ENCODE peak calls at places on chromosomes 13 and 19, in five cellular contexts. F, J, V, O and H are unnamed samples.

GRCh38 chr13:26971990-26972888 is 199.4 kb downstream of the USP12 start:
- DNase-seq in F (peak; percentile 34), J (peak; percentile 80), V (no peak), O (no peak), H (no peak)

GRCh38 chr13:45055198-45055901 is 65.0 kb upstream of the GTF2F2 start:
- DNase-seq in F (peak; percentile 94), J (peak; percentile 22), V (no peak), O (no peak), H (no peak)

GRCh38 chr13:79541426-79542049 is 60.6 kb downstream of the NDFIP2 start:
- DNase-seq in F (peak; percentile 42), J (peak; percentile 61), V (no peak), O (no peak), H (no peak)

GRCh38 chr19:30327331-30327730 is 44.9 kb upstream of the ZNF536 start:
- DNase-seq in F (no peak), J (no peak), V (no peak), O (no peak), H (no peak)

GRCh38 chr19:4108767-4109625 is 14.9 kb downstream of the MAP2K2 start:
- DNase-seq in F (no peak), J (no peak), V (no peak), O (no peak), H (peak; percentile 69)

GRCh38 chr19:17420267-17420924 is 549 bp downstream of the MVB12A start:
- DNase-seq in F (peak; percentile 20), J (peak; percentile 46), V (no peak), O (peak; percentile 42), H (no peak)

GRCh38 chr13:104779311-104779710 is 1713.1 kb upstream of the SLC10A2 start:
- DNase-seq in F (no peak), J (no peak), V (no peak), O (no peak), H (no peak)

GRCh38 chr19:13102666-13103584 is at the start of gene LYL1:
- DNase-seq in F (no peak), J (peak; percentile 18), V (no peak), O (peak; percentile 76), H (peak; percentile 30)

GRCh38 chr13:51704399-51705306 is 99.3 kb downstream of the DHRS12 start:
- DNase-seq in F (no peak), J (no peak), V (no peak), O (no peak), H (no peak)

GRCh38 chr13:51033431-51034185 is 77.5 kb downstream of the C13orf42 start:
- DNase-seq in F (no peak), J (no peak), V (no peak), O (no peak), H (no peak)

GRCh38 chr13:95168191-95168590 is 133.1 kb downstream of the ABCC4 start:
- DNase-seq in F (no peak), J (no peak), V (no peak), O (no peak), H (no peak)

GRCh38 chr13:94007072-94007471 is 472.4 kb downstream of the DCT start:
- DNase-seq in F (no peak), J (no peak), V (no peak), O (no peak), H (no peak)

GRCh38 chr19:54551950-54552912 is 21.4 kb upstream of the LILRA2 start:
- DNase-seq in F (no peak), J (no peak), V (no peak), O (peak; percentile 30), H (no peak)

GRCh38 chr13:114067381-114067885 is 65.0 kb downstream of the RASA3 start:
- DNase-seq in F (peak; percentile 40), J (no peak), V (peak; percentile 10), O (no peak), H (no peak)
- H3K4me1 ChIP-seq in F (peaks cover 37% of the 10 kb centered on the region), J (peaks cover 64% of the 10 kb centered on the region), V (peaks cover 62% of the 10 kb centered on the region), O (peaks cover 57% of the 10 kb centered on the region), H (peaks cover 63% of the 10 kb centered on the region)

DNA sequence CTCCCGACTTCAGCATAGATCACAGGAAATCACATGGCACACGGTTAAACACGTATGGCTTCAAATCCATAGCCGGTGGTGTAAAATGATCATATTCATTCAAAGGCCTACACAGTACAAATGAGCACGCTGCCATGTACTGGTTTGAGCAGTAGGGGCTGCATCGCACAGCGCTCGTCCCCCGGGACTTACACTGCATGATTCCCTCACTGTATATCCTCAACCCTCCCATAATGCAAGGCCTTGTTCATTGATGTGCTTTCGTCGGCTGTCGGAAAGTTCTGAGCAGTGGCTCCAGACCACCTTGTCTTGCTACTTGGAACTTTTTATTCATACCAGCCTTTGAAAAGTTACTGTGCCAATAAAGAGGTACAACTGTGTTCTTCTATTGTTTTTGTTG is 578.2 kb downstream of the MYO16 start:
- DNase-seq in F (no peak), J (no peak), V (no peak), O (no peak), H (no peak)
- TF ChIP-seq CTCF in F (no peak), J (no peak), V (no peak), O (no peak), H (no peak)

GRCh38 chr19:50377051-50377441 is 789 bp downstream of the NR1H2 start:
- DNase-seq in F (no peak), J (peak; percentile 75), V (no peak), O (peak; percentile 42), H (peak; percentile 44)
- H3K4me3 ChIP-seq in F (no peak overlapping the region), J (peak overlapping the region; percentile 79), V (peak overlapping the region; percentile 85), O (peak overlapping the region; percentile 91), H (no peak overlapping the region)

GRCh38 chr19:19599190-19599535 is 19.3 kb downstream of the PBX4 start:
- DNase-seq in F (no peak), J (no peak), V (no peak), O (no peak), H (no peak)

GRCh38 chr19:19600793-19601346 is 17.6 kb downstream of the PBX4 start:
- DNase-seq in F (no peak), J (no peak), V (no peak), O (no peak), H (no peak)

GRCh38 chr19:19606021-19606420 is 12.5 kb downstream of the PBX4 start:
- DNase-seq in F (peak; percentile 88), J (peak; percentile 62), V (no peak), O (no peak), H (no peak)

GRCh38 chr19:19602136-19602712 is 16.3 kb downstream of the PBX4 start:
- DNase-seq in F (no peak), J (no peak), V (no peak), O (no peak), H (no peak)

DNA sequence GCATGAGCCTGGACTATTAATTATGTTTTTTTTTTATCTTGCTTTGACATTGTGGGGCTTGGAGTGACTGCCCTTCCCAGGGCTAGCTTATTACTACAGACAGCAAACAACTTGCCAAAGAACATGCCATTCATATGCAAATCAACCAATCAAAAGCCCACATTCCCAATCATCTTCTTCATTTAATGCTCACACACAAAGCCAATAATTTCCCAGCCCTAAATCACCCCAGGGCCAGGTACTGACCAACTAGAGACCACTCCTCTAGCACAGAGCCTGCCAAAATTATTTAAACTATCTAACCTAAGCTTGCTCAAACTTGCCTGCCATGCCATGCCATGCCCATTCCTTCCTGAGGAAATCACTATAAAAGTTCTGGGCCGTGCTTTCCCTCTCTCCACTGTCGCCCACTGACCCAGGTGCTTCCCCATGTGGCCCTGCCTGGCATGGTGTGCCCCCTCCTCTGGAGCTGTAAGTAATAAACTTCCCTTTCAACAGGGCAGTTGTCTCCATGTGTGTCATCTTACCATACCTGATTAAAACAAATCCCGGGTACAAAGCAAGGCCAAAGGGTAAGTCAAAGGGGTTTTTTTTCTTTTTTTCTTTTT is 15.7 kb downstream of the PBX4 start:
- DNase-seq in F (peak; percentile 68), J (no peak), V (no peak), O (no peak), H (no peak)
- H3K4me1 ChIP-seq in F (peaks cover 30% of the 10 kb centered on the region), J (peaks cover 12% of the 10 kb centered on the region), V (no peaks in the 10 kb centered on the region), O (no peaks in the 10 kb centered on the region), H (peaks cover 72% of the 10 kb centered on the region)

DNA sequence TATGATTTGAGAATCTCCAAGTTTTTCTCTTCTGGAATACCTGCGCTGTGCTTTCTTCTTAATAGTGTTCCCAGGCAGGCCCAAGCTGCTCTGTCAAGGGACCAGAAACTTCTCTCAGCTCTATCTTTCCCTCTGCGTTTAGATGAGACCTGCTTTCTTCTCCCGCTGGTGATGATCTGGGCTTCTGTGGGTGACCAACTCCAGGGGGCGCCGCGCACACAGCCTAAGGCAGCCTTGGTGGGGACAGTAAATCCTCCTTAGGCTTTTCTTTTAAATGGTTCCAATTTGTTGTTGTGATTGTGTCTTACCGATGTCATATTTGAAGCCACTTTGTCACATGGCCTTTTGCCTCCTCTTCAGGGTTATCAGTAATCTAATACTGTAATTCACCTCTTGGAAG is 439.4 kb upstream of the KLF12 start:
- DNase-seq in F (no peak), J (peak; percentile 9), V (no peak), O (no peak), H (no peak)
- TF ChIP-seq CTCF in F (no peak), J (no peak), V (no peak), O (no peak), H (no peak)

GRCh38 chr13:31923134-31923763 is 108.3 kb upstream of the FRY start:
- DNase-seq in F (no peak), J (no peak), V (no peak), O (no peak), H (no peak)
- H3K4me3 ChIP-seq in F (no peak overlapping the region), J (no peak overlapping the region), V (no peak overlapping the region), O (no peak overlapping the region), H (no peak overlapping the region)

DNA sequence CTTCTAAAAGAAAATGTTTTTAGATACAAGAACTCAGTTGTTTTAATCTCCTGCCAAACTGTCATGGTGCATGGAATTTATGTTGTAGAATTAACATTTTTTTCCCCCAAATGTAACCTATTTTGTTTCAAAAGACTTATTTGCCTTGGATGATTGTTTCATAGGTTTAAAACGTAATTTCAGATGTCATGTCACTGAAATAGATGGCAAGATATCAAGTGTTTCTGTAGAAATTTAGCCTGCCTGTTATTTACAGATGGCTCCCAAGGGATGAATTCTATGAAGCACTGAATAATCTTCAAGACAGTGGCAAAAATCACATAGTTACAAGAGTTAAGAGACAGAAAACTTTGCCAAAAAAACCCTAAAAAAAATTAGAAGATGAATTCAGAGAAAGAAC is 1484.6 kb downstream of the OLFM4 start:
- DNase-seq in F (no peak), J (no peak), V (no peak), O (no peak), H (no peak)
- H3K4me1 ChIP-seq in F (no peaks in the 10 kb centered on the region), J (no peaks in the 10 kb centered on the region), V (no peaks in the 10 kb centered on the region), O (no peaks in the 10 kb centered on the region), H (no peaks in the 10 kb centered on the region)

GRCh38 chr19:35977446-35978222 is 17.4 kb upstream of the SDHAF1 start:
- DNase-seq in F (no peak), J (peak; percentile 76), V (no peak), O (no peak), H (no peak)
- TF ChIP-seq CTCF in F (no peak), J (peak; percentile 13), V (no peak), O (no peak), H (no peak)